ENCODE peak calls at places on chromosomes 1 and 21, in four cellular contexts. U is endothelial cell, T is RPMI8226, Z is NCI-H1105. L is an unnamed sample.

GRCh38 chr1:212161231-212161781 is 123.9 kb upstream of the PPP2R5A start:
- DNase-seq in U (no peak), T (no peak), Z (no peak), L (no peak)

GRCh38 chr1:43947890-43948437 is 1.2 kb downstream of the IPO13 start:
- DNase-seq in U (no peak), T (peak; percentile 36), Z (no peak), L (no peak)

GRCh38 chr1:166032901-166033371 is 133.9 kb downstream of the FAM78B start:
- DNase-seq in U (no peak), T (no peak), Z (peak; percentile 87), L (peak; percentile 67)

GRCh38 chr1:208080396-208081276 is 163.5 kb downstream of the PLXNA2 start:
- DNase-seq in U (no peak), T (no peak), Z (no peak), L (no peak)

GRCh38 chr1:161171191-161171590 is 5.0 kb downstream of the PPOX start:
- DNase-seq in U (no peak), T (no peak), Z (no peak), L (no peak)

GRCh38 chr1:1003618-1004419 is 3.9 kb upstream of the HES4 start:
- DNase-seq in U (no peak), T (no peak), Z (no peak), L (no peak)

GRCh38 chr1:203176273-203176672 is 647 bp upstream of the MYBPH start:
- DNase-seq in U (no peak), T (no peak), Z (no peak), L (no peak)

GRCh38 chr1:154833841-154834240 is 36.2 kb downstream of the KCNN3 start:
- DNase-seq in U (no peak), T (no peak), Z (no peak), L (peak; percentile 19)

GRCh38 chr1:210117198-210117597 is 115.4 kb upstream of the SERTAD4 start:
- DNase-seq in U (no peak), T (no peak), Z (no peak), L (no peak)

GRCh38 chr21:42575111-42575510 is 61.5 kb downstream of the SLC37A1 start:
- DNase-seq in U (no peak), T (no peak), Z (no peak), L (no peak)

GRCh38 chr1:83970802-83971201 is 28.1 kb downstream of the TTLL7 start:
- DNase-seq in U (no peak), T (no peak), Z (no peak), L (no peak)

GRCh38 chr1:46301406-46302090 is 1.9 kb downstream of the LRRC41 start:
- DNase-seq in U (peak; percentile 11), T (peak; percentile 30), Z (no peak), L (no peak)

GRCh38 chr21:42534361-42534900 is 20.8 kb downstream of the SLC37A1 start:
- DNase-seq in U (no peak), T (no peak), Z (no peak), L (no peak)

GRCh38 chr1:166036092-166036491 is 130.7 kb downstream of the FAM78B start:
- DNase-seq in U (no peak), T (no peak), Z (no peak), L (no peak)

GRCh38 chr1:234260578-234260977 is 112.7 kb upstream of the COA6 start:
- DNase-seq in U (no peak), T (no peak), Z (no peak), L (no peak)

GRCh38 chr1:214558002-214558770 is 6.8 kb upstream of the PTPN14 start:
- DNase-seq in U (no peak), T (no peak), Z (no peak), L (no peak)

GRCh38 chr1:201461193-201461657 is 7.8 kb downstream of the PHLDA3 start:
- DNase-seq in U (no peak), T (no peak), Z (no peak), L (no peak)

GRCh38 chr1:90717665-90718410 is 736 bp upstream of the BARHL2 start:
- DNase-seq in U (peak; percentile 61), T (no peak), Z (no peak), L (peak; percentile 91)

GRCh38 chr21:15400905-15401304 is 328.9 kb upstream of the USP25 start:
- DNase-seq in U (no peak), T (no peak), Z (no peak), L (no peak)

GRCh38 chr1:59597420-59598199 is 217.1 kb upstream of the HOOK1 start:
- DNase-seq in U (no peak), T (no peak), Z (no peak), L (no peak)

GRCh38 chr1:21821385-21822019 is 9.4 kb downstream of the LDLRAD2 start:
- DNase-seq in U (no peak), T (no peak), Z (no peak), L (no peak)

GRCh38 chr1:109131059-109131458 is 17.1 kb downstream of the ELAPOR1 start:
- DNase-seq in U (no peak), T (no peak), Z (no peak), L (no peak)

GRCh38 chr1:81690881-81691453 is 109.8 kb upstream of the ADGRL2 start:
- DNase-seq in U (no peak), T (no peak), Z (no peak), L (no peak)

GRCh38 chr21:46057710-46058241 is 40.1 kb upstream of the COL6A2 start:
- DNase-seq in U (no peak), T (no peak), Z (no peak), L (no peak)

GRCh38 chr1:67468066-67468718 is 38.0 kb upstream of the SERBP1 start:
- DNase-seq in U (no peak), T (no peak), Z (no peak), L (no peak)

GRCh38 chr1:22749919-22750670 is 39.5 kb downstream of the EPHB2 start:
- DNase-seq in U (no peak), T (no peak), Z (no peak), L (no peak)

GRCh38 chr1:4630561-4630960 is 23.8 kb upstream of the AJAP1 start:
- DNase-seq in U (no peak), T (no peak), Z (no peak), L (no peak)

GRCh38 chr1:3646596-3646995 is 3.3 kb downstream of the WRAP73 start:
- DNase-seq in U (no peak), T (no peak), Z (no peak), L (no peak)

GRCh38 chr1:2558030-2558400 is 1.8 kb downstream of the TNFRSF14 start:
- DNase-seq in U (no peak), T (no peak), Z (no peak), L (no peak)

GRCh38 chr1:191279266-191279800 is 801.7 kb upstream of the BRINP3 start:
- DNase-seq in U (no peak), T (no peak), Z (no peak), L (no peak)

GRCh38 chr1:41848216-41848952 is 70.3 kb downstream of the HIVEP3 start:
- DNase-seq in U (no peak), T (no peak), Z (no peak), L (no peak)

GRCh38 chr1:224502459-224503160 is 68.0 kb upstream of the WDR26 start:
- DNase-seq in U (peak; percentile 22), T (peak; percentile 27), Z (peak; percentile 61), L (peak; percentile 77)